ENCODE peak calls at places on chromosome 18, in four cellular contexts. M is islet precursor cell, G is nephron progenitor cell, C is erythroblast. D is an unnamed sample.
A peak's percentile ranks its signal among the peaks of the same experiment; 100 is the strongest.

GRCh38 chr18:63844254-63844653 is 43.3 kb upstream of the SERPINB2 start:
- DNase-seq in M (no peak), G (no peak), C (no peak), D (peak; percentile 5)

GRCh38 chr18:41745166-41746049 is 209.6 kb upstream of the PIK3C3 start:
- DNase-seq in C (peak; percentile 23), G (peak; percentile 72), M (peak; percentile 79), D (peak; percentile 71)

GRCh38 chr18:55275042-55275897 is 312.7 kb downstream of the TCF4 start:
- DNase-seq in M (no peak), G (no peak), C (peak; percentile 27), D (no peak)

GRCh38 chr18:741931-742512 is 29.6 kb upstream of the ENOSF1 start:
- DNase-seq in G (no peak), M (no peak), C (peak; percentile 78), D (peak; percentile 12)

GRCh38 chr18:34773961-34774754 is 64.1 kb downstream of the DTNA start:
- DNase-seq in G (no peak), C (no peak), M (no peak), D (no peak)

GRCh38 chr18:48552130-48552529 is 13.3 kb downstream of the CTIF start:
- DNase-seq in M (no peak), C (no peak), G (no peak), D (no peak)

GRCh38 chr18:48902856-48903601 is 47.7 kb downstream of the SMAD7 start:
- DNase-seq in C (no peak), M (peak; percentile 39), G (no peak), D (peak; percentile 12)

GRCh38 chr18:420661-421060 is 79.8 kb downstream of the COLEC12 start:
- DNase-seq in G (no peak), C (no peak), M (no peak), D (peak; percentile 63)

GRCh38 chr18:68840554-68841263 is 42.8 kb downstream of the CCDC102B start:
- DNase-seq in G (no peak), C (no peak), M (peak; percentile 66), D (no peak)

GRCh38 chr18:71038196-71038595 is 749.4 kb downstream of the SOCS6 start:
- DNase-seq in G (no peak), C (no peak), M (no peak), D (no peak)

GRCh38 chr18:40215981-40216380 is 1739.1 kb upstream of the PIK3C3 start:
- DNase-seq in G (no peak), M (no peak), C (no peak), D (peak; percentile 23)

GRCh38 chr18:25826823-25827617 is 263.4 kb downstream of the SS18 start:
- DNase-seq in C (no peak), G (no peak), M (no peak), D (no peak)

GRCh38 chr18:3044931-3045698 is 32.2 kb upstream of the LPIN2 start:
- DNase-seq in M (no peak), C (no peak), G (no peak), D (no peak)

GRCh38 chr18:48116017-48116416 is 185.6 kb upstream of the SMAD2 start:
- DNase-seq in G (no peak), M (no peak), C (no peak), D (no peak)

D was measured in ELF-1.